ENCODE peak calls at places on chromosomes 7 and 10, in seven cellular contexts. One of them, this sample, is unnamed.

GRCh38 chr10:31320179-31320597 is 1.2 kb downstream of the ZEB1 start:
- DNase-seq in ureter: peak
- DNase-seq in endodermal cell: peak
- DNase-seq in thoracic aorta: no peak
- DNase-seq in cerebellum: peak
- DNase-seq in PC-9: peak
- DNase-seq in T-helper 1 cell: peak
- DNase-seq in this sample: peak

GRCh38 chr10:85613391-85613790 is 753.2 kb downstream of the GRID1 start:
- DNase-seq in ureter: peak
- DNase-seq in endodermal cell: peak
- DNase-seq in thoracic aorta: no peak
- DNase-seq in cerebellum: no peak
- DNase-seq in PC-9: no peak
- DNase-seq in T-helper 1 cell: no peak
- DNase-seq in this sample: no peak

GRCh38 chr7:46651561-46652088 is 730.6 kb upstream of the IGFBP3 start:
- DNase-seq in ureter: no peak
- DNase-seq in endodermal cell: no peak
- DNase-seq in thoracic aorta: no peak
- DNase-seq in cerebellum: no peak
- DNase-seq in PC-9: peak
- DNase-seq in T-helper 1 cell: no peak
- DNase-seq in this sample: no peak

GRCh38 chr10:70510904-70511303 is 32.3 kb downstream of the PALD1 start:
- DNase-seq in ureter: no peak
- DNase-seq in endodermal cell: no peak
- DNase-seq in thoracic aorta: no peak
- DNase-seq in cerebellum: no peak
- DNase-seq in PC-9: no peak
- DNase-seq in T-helper 1 cell: no peak
- DNase-seq in this sample: no peak

GRCh38 chr10:129191848-129192247 is 275.2 kb upstream of the MGMT start:
- DNase-seq in ureter: no peak
- DNase-seq in endodermal cell: no peak
- DNase-seq in thoracic aorta: no peak
- DNase-seq in cerebellum: no peak
- DNase-seq in PC-9: no peak
- DNase-seq in T-helper 1 cell: no peak
- DNase-seq in this sample: no peak

GRCh38 chr10:73494213-73494612 is 1.6 kb downstream of the PPP3CB start:
- DNase-seq in ureter: no peak
- DNase-seq in endodermal cell: no peak
- DNase-seq in thoracic aorta: no peak
- DNase-seq in cerebellum: no peak
- DNase-seq in PC-9: no peak
- DNase-seq in T-helper 1 cell: no peak
- DNase-seq in this sample: no peak

GRCh38 chr10:58704226-58705200 is 191.8 kb downstream of the BICC1 start:
- DNase-seq in ureter: no peak
- DNase-seq in endodermal cell: no peak
- DNase-seq in thoracic aorta: no peak
- DNase-seq in cerebellum: no peak
- DNase-seq in PC-9: no peak
- DNase-seq in T-helper 1 cell: no peak
- DNase-seq in this sample: no peak

GRCh38 chr7:101678713-101679112 is 49.6 kb upstream of the MYL10 start:
- DNase-seq in ureter: no peak
- DNase-seq in endodermal cell: no peak
- DNase-seq in thoracic aorta: no peak
- DNase-seq in cerebellum: no peak
- DNase-seq in PC-9: no peak
- DNase-seq in T-helper 1 cell: no peak
- DNase-seq in this sample: no peak